ENCODE peak calls at places on chromosomes 1 and 21, in four cellular contexts. B is tibial nerve, F is fibroblast of lung, D is SJSA1. K is an unnamed sample. For H3K36me3, the result is how much of the 10 kb centered on the place peaks cover.

GRCh38 chr1:198359024-198359653 is 181.3 kb downstream of the ATP6V1G3 start:
- DNase-seq in D (no peak), F (no peak), B (no peak), K (no peak)

GRCh38 chr21:44984428-44984791 is 44.6 kb downstream of the SLX9 start:
- DNase-seq in B (no peak), F (no peak), D (no peak), K (no peak)

GRCh38 chr1:44947060-44947773 is 39.2 kb downstream of the EIF2B3 start:
- DNase-seq in D (no peak), B (peak), F (peak), K (peak)

GRCh38 chr1:48677306-48678287 is 99.1 kb downstream of the BEND5 start:
- DNase-seq in B (peak), D (peak), F (peak), K (no peak)

GRCh38 chr1:112431038-112431437 is 35.0 kb downstream of the CTTNBP2NL start:
- DNase-seq in F (no peak), D (no peak), B (no peak), K (no peak)

GRCh38 chr1:15051898-15052528 is 101.5 kb upstream of the TMEM51 start:
- DNase-seq in B (no peak), F (no peak), D (no peak), K (no peak)

GRCh38 chr1:31704261-31705079 is 653 bp upstream of the COL16A1 start:
- DNase-seq in D (no peak), B (peak), F (peak), K (no peak)

GRCh38 chr1:18965206-18966173 is 9.0 kb upstream of the IFFO2 start:
- DNase-seq in F (peak), D (peak), B (no peak), K (peak)

GRCh38 chr1:32351859-32352745 is 10.2 kb downstream of the FAM229A start:
- DNase-seq in F (peak), D (peak), B (peak), K (no peak)

GRCh38 chr1:236875975-236876374 is 80.9 kb downstream of the MTR start:
- DNase-seq in D (no peak), B (no peak), F (peak), K (no peak)

GRCh38 chr21:17798796-17799195 is 20.4 kb downstream of the C21orf91 start:
- DNase-seq in D (no peak), F (peak), B (no peak), K (no peak)

GRCh38 chr1:109474697-109475096 is 8.4 kb downstream of the SYPL2 start:
- DNase-seq in F (no peak), B (no peak), D (no peak), K (no peak)

GRCh38 chr1:86648255-86648654 is 56.1 kb upstream of the SH3GLB1 start:
- DNase-seq in D (no peak), F (peak), B (no peak), K (peak)

GRCh38 chr1:108881369-108881768 is 4.6 kb downstream of the GPSM2 start:
- DNase-seq in F (peak), B (no peak), D (no peak), K (no peak)

GRCh38 chr1:108057536-108057935 is 92.6 kb upstream of the VAV3 start:
- DNase-seq in F (no peak), D (no peak), B (peak), K (no peak)

GRCh38 chr1:84851839-84852238 is 41.2 kb downstream of the LPAR3 start:
- DNase-seq in D (peak), F (peak), B (no peak), K (peak)

GRCh38 chr1:166925791-166926483 is 49.4 kb downstream of the ILDR2 start:
- DNase-seq in F (peak), D (peak), B (no peak), K (no peak)

GRCh38 chr1:28156821-28157220 is 19.7 kb downstream of the PTAFR start:
- DNase-seq in D (no peak), B (peak), F (no peak), K (no peak)

GRCh38 chr1:88284666-88285366 is 399.3 kb upstream of the PKN2 start:
- DNase-seq in B (no peak), F (no peak), D (no peak), K (no peak)

GRCh38 chr1:76419603-76420002 is 345.1 kb downstream of the ST6GALNAC3 start:
- DNase-seq in F (no peak), B (no peak), D (no peak), K (no peak)

GRCh38 chr1:66350001-66350547 is 183.9 kb upstream of the SGIP1 start:
- DNase-seq in B (peak), F (peak), D (peak), K (no peak)

GRCh38 chr1:226210571-226211176 is 12.8 kb upstream of the MIXL1 start:
- DNase-seq in F (no peak), D (no peak), B (no peak), K (no peak)

GRCh38 chr1:10751561-10752085 is 44.8 kb downstream of the CASZ1 start:
- DNase-seq in D (no peak), F (no peak), B (no peak), K (no peak)

GRCh38 chr1:93608188-93609109 is 73.2 kb downstream of the BCAR3 start:
- DNase-seq in F (peak), B (no peak), D (no peak), K (no peak)

GRCh38 chr1:32801096-32801713 is 16.0 kb downstream of the YARS1 start:
- DNase-seq in F (peak), B (no peak), D (peak), K (no peak)

GRCh38 chr21:35179990-35180557 is 131.0 kb upstream of the RUNX1 start:
- DNase-seq in B (no peak), F (peak), D (no peak), K (peak)

GRCh38 chr1:199311478-199312242 is 672.8 kb downstream of the PTPRC start:
- DNase-seq in F (no peak), B (no peak), D (no peak), K (no peak)

GRCh38 chr1:3504823-3505155 is 50.3 kb downstream of the ARHGEF16 start:
- DNase-seq in F (no peak), D (no peak), B (peak), K (no peak)

GRCh38 chr1:246632584-246633168 is 66.4 kb downstream of the CNST start:
- DNase-seq in B (no peak), D (no peak), F (peak), K (peak)

GRCh38 chr1:227885648-227886502 is 61.9 kb downstream of the WNT9A start:
- DNase-seq in D (peak), F (peak), B (peak), K (no peak)

GRCh38 chr1:234612352-234613127 is 2.6 kb upstream of the IRF2BP2 start:
- DNase-seq in D (peak), F (peak), B (peak), K (peak)

GRCh38 chr1:36492491-36492890 is 9.8 kb upstream of the CSF3R start:
- DNase-seq in D (no peak), B (no peak), F (no peak), K (no peak)

GRCh38 chr1:54498383-54499096 is 49.5 kb upstream of the ACOT11 start:
- DNase-seq in F (peak), D (no peak), B (no peak), K (no peak)

GRCh38 chr1:3672231-3672970 is 20.1 kb downstream of the TP73 start:
- DNase-seq in D (no peak), F (no peak), B (no peak), K (no peak)

GRCh38 chr1:80171101-80171500 is 1164.6 kb upstream of the ADGRL4 start:
- DNase-seq in F (peak), B (no peak), D (no peak), K (no peak)

GRCh38 chr1:153735090-153735420 is 7.2 kb downstream of the INTS3 start:
- DNase-seq in F (no peak), D (no peak), B (no peak), K (no peak)

GRCh38 chr1:101278845-101279244 is 42.0 kb downstream of the S1PR1 start:
- DNase-seq in B (no peak), F (no peak), D (no peak), K (no peak)

GRCh38 chr1:101283443-101283842 is 46.6 kb downstream of the S1PR1 start:
- DNase-seq in D (no peak), F (no peak), B (no peak), K (no peak)

GRCh38 chr1:101282314-101283087 is 45.7 kb downstream of the S1PR1 start:
- DNase-seq in F (peak), B (no peak), D (no peak), K (no peak)

GRCh38 chr1:101280049-101280448 is 43.2 kb downstream of the S1PR1 start:
- DNase-seq in B (no peak), F (no peak), D (no peak), K (no peak)

DNA sequence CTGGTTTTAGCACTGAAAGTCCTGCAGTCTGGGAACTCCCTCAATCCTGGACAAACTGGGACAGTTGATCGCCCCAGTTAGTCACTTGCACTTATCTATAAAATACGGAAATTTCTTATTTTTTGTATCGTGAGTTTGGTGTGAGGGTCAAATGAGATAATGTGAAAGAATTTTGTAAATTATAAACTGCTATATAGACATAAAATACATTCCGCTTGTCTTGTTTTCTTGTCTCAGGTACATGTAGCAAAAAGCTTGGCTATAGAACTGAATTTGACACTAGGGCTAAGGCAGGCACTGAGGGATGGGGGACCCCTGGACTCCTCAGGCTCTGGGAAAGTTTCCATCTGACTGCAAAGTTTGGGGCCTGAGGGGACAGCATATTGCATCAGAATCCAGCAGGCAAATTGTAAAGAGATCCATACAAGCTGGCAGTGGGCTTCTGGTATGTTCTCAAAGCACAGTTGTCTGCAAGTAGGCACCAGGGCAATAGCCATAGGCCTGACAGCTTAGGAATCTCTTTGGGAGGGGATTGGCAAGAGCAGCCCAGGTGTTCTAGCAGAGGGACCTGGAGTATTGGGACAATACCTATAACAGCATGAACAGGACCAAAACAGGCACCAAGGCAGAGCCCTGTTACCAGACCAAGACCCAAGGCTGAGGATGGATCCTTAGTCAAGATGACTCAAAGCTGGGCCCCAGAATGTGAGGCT is 44.3 kb downstream of the S1PR1 start:
- DNase-seq in B (no peak), F (no peak), D (no peak), K (no peak)
- H3K4me3 ChIP-seq in B (no peak), F (no peak), D (no peak), K (no peak)

DNA sequence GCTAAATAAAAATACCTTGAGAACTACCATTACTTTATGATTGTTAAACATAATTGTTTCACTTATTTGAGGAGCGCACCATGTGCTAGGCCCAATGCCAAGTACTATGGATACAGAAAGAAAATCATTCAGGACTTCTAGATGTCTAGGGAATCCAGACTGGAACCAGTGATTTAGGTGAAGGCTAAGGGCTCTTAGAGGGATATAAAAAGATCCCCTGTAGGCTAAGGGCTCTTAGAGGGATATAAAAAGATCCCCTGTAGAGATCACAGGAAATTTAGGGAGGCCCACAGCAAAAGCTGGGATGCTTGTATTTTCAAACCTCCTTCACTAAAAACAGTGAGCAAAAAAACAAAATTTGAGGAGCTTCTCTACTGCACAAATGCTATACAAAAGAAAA is 6.7 kb downstream of the TOR1AIP2 start:
- DNase-seq in B (no peak), F (no peak), D (no peak), K (no peak)
- H3K36me3 ChIP-seq in B (under half), F (under half), D (half or more), K (under half)

GRCh38 chr1:223844521-223844961 is 1.2 kb downstream of the TP53BP2 start:
- DNase-seq in D (no peak), F (no peak), B (no peak), K (no peak)

GRCh38 chr1:223845810-223846667 is at the start of gene TP53BP2:
- DNase-seq in B (peak), D (peak), F (peak), K (no peak)

GRCh38 chr1:223842784-223843183 is 3.0 kb downstream of the TP53BP2 start:
- DNase-seq in F (no peak), B (no peak), D (no peak), K (no peak)

GRCh38 chr1:223844962-223845809 is 561 bp downstream of the TP53BP2 start:
- DNase-seq in B (peak), D (peak), F (peak), K (no peak)

DNA sequence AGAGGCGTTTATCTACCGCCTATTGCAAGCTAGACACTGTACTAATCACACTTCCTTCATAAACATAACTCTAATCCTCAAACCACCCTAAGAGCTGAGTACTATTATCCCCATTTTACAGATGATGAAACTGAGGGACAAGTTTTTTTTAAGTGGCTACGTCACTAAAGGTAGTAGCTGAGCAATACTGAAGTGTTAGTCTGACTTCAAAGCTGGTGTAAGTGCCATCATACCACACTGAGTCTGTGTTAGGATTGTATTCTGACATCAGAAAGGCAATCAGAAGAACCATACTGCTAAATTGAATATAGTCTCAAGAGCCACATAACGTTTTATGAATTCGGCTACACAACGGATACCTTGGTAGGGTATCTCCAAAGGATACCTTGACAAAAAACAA is 1.8 kb downstream of the TP53BP2 start:
- DNase-seq in F (no peak), B (no peak), D (no peak), K (no peak)
- H3K4me3 ChIP-seq in F (peak), B (no peak), D (peak), K (peak)

DNA sequence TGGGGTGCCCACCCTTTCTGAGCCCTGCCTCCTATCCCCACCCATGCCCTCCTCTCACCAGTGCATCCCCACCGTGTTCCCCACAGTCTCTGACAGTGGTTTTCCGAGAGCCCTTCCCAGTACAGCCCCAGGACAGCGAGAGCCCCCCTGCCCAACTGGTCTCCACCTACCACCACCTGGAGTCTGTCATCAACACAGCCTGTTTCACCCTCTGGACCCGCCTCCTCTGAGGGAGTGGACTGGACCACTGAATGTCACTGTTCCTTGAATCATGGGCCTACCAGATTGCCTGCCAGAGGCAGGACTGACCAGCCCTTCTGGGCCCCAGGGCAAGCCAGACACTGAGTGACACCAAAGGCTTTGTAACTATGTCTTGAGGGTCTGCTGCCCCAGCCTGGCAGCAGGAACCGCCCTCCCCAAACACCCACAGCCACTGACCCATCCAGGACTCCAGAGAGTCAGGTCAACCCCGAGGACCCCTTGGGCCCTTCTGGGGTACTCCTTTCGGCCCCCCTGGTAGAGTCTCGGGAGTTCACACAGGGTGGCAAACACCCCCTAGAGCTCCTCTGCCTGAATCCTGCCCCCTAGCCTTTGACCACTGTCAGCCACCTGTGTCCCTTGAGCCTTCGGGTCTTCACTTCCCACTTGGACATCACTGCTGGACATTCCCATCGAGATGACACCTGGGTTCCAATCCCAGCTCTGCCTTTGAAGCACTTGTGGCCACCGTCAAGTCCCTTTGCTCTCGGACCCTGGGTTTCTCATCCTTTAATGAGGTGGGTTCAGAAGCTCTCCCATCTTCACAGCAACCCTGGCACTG is 3.3 kb downstream of the HYI start:
- DNase-seq in D (peak), F (no peak), B (no peak), K (no peak)
- H3K36me3 ChIP-seq in D (half or more), F (under half), B (under half), K (under half)

GRCh38 chr1:58699011-58699762 is 675 bp downstream of the MYSM1 start:
- DNase-seq in B (no peak), F (peak), D (no peak), K (no peak)

GRCh38 chr1:58702766-58703165 is 2.9 kb upstream of the MYSM1 start:
- DNase-seq in B (no peak), D (no peak), F (no peak), K (no peak)

GRCh38 chr1:58709540-58709939 is 9.7 kb upstream of the MYSM1 start:
- DNase-seq in B (no peak), F (no peak), D (no peak), K (no peak)

GRCh38 chr1:58708166-58708565 is 8.3 kb upstream of the MYSM1 start:
- DNase-seq in B (no peak), D (no peak), F (no peak), K (no peak)

GRCh38 chr1:58704616-58705021 is 4.8 kb upstream of the MYSM1 start:
- DNase-seq in F (no peak), D (no peak), B (no peak), K (no peak)
- H3K4me3 ChIP-seq in F (no peak), D (no peak), B (no peak), K (no peak)

DNA sequence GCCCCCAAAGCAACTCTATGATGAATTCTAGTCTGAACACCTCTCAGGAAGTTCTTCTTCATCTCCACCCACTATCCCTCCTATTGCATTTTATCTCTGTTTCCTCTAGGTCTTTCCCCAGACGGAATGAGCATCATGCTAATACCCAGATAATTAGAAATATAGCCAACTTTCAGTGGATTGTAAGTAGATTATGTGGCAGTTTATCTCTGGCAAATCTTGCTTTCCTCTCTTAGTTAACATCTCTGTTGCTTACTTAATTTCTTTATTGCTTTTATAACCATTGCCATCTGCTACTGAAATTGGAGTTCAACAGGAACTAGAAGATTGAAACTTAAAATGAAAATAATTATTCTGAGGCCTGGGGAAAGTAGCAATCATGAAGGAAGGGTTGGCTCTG is 378.6 kb downstream of the RPS6KC1 start:
- DNase-seq in B (no peak), F (no peak), D (no peak), K (no peak)
- H3K36me3 ChIP-seq in B (under half), F (under half), D (under half), K (under half)

GRCh38 chr1:34792424-34792823 is 375 bp upstream of the GJA4 start:
- DNase-seq in B (no peak), F (no peak), D (no peak), K (no peak)
- H3K4me3 ChIP-seq in B (no peak), F (no peak), D (no peak), K (no peak)

GRCh38 chr1:59973719-59974118 is 47.1 kb upstream of the CYP2J2 start:
- DNase-seq in B (no peak), F (no peak), D (no peak), K (no peak)
- H3K36me3 ChIP-seq in B (under half), F (under half), D (under half), K (under half)

GRCh38 chr1:156963621-156964020 is 43.2 kb downstream of the LRRC71 start:
- DNase-seq in B (peak), D (no peak), F (no peak), K (no peak)
- H3K4me3 ChIP-seq in B (no peak), D (no peak), F (no peak), K (no peak)

DNA sequence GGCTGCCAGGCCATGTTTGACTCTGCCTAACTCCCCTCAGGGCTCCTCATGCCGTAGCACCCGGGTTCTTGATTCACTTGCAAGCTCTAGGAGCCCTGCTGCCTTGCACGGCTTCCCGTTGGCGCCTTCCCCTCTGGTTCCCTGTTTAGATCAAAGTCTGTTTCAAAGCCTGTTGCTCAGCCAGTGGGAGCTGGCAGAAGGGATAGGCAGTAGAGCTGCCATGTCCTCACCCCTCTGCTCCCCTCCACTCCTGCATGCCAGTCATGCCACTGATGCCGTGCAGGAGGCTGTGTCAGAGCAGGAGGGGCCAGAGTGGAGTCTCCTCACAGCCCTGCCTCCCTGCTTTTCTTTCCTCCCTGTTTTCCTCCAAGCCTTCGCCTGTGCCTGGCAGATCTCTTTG is 26.5 kb downstream of the HMGCS2 start:
- DNase-seq in B (no peak), D (no peak), F (peak), K (no peak)
- H3K36me3 ChIP-seq in B (under half), D (under half), F (under half), K (under half)

K was measured in BJ.